ENCODE peak calls at places on chromosome 1, in seven cellular contexts. W is ovary, D is MM.1S, L is GM23338, N is PC-3, A is psoas muscle, K is heart right ventricle. P is an unnamed sample.
A peak's percentile ranks its signal among the peaks of the same experiment; 100 is the strongest.

GRCh38 chr1:93784538-93784937 is 94.5 kb downstream of the DNTTIP2 start:
- DNase-seq in W (no peak), D (no peak), L (no peak), N (no peak), A (no peak), K (no peak), P (no peak)

GRCh38 chr1:110060034-110060661 is 10.3 kb downstream of the ALX3 start:
- DNase-seq in W (no peak), D (peak; percentile 33), L (peak; percentile 81), N (peak; percentile 58), A (peak; percentile 74), K (no peak), P (no peak)

GRCh38 chr1:93841771-93842170 is 37.2 kb downstream of the DNTTIP2 start:
- DNase-seq in W (no peak), D (no peak), L (no peak), N (no peak), A (no peak), K (no peak), P (no peak)

GRCh38 chr1:24910751-24911650 is 19.1 kb downstream of the RUNX3 start:
- DNase-seq in W (no peak), D (no peak), L (no peak), N (peak; percentile 32), A (peak; percentile 60), K (no peak), P (no peak)

GRCh38 chr1:32040711-32041110 is 27.0 kb downstream of the KHDRBS1 start:
- DNase-seq in W (no peak), D (no peak), L (no peak), N (no peak), A (no peak), K (no peak), P (no peak)

GRCh38 chr1:3774503-3775247 is 2.1 kb downstream of the SMIM1 start:
- DNase-seq in W (peak; percentile 47), D (no peak), L (no peak), N (no peak), A (peak; percentile 55), K (no peak), P (peak; percentile 48)

GRCh38 chr1:40067023-40067422 is 26.5 kb downstream of the CAP1 start:
- DNase-seq in W (no peak), D (no peak), L (no peak), N (peak; percentile 19), A (no peak), K (no peak), P (no peak)

GRCh38 chr1:23548704-23549143 is 10.6 kb downstream of the ID3 start:
- DNase-seq in W (no peak), D (no peak), L (peak; percentile 28), N (no peak), A (peak; percentile 67), K (peak; percentile 68), P (no peak)

GRCh38 chr1:20063861-20064292 is 6.1 kb upstream of the PLA2G5 start:
- DNase-seq in W (no peak), D (no peak), L (no peak), N (peak; percentile 88), A (no peak), K (no peak), P (no peak)

GRCh38 chr1:111513410-111514020 is 10.1 kb upstream of the ADORA3 start:
- DNase-seq in W (no peak), D (no peak), L (no peak), N (no peak), A (no peak), K (no peak), P (no peak)

GRCh38 chr1:111515291-111516007 is 12.0 kb upstream of the ADORA3 start:
- DNase-seq in W (peak; percentile 62), D (no peak), L (peak; percentile 71), N (no peak), A (peak; percentile 80), K (peak; percentile 87), P (peak; percentile 75)

GRCh38 chr1:111512132-111512874 is 8.9 kb upstream of the ADORA3 start:
- DNase-seq in W (no peak), D (no peak), L (no peak), N (no peak), A (no peak), K (no peak), P (no peak)

GRCh38 chr1:111517464-111518225 is 14.2 kb upstream of the ADORA3 start:
- DNase-seq in W (no peak), D (peak; percentile 63), L (no peak), N (no peak), A (no peak), K (no peak), P (no peak)

DNA sequence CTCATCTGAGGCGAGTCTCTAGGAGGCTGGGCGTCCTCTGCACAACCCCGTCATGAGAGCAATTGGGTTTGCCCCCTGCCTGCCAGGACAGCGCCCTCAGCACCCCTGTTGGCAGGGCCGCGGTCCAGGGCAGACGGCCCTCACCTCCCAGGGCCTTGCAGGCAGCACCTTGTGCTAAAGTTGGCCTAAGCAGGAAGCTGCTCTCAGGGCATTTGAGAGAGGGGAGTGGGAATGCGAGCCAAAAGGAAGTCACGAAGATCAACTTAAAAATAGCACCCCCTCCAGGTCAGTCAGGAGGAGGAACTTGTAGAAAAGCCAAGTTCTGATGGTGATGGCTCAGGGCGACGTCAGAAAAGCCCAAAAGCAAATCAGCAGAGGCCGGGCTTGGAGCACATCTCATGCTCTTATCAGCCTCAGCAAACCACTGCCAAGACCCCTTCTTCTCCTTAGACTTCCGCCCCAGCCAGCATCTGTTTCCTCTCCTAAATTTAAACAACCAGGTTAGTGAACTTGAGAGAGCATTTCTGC is 12.6 kb upstream of the ADORA3 start:
- DNase-seq in W (peak; percentile 64), D (no peak), L (peak; percentile 93), N (no peak), A (peak; percentile 58), K (peak; percentile 86), P (peak; percentile 55)
- TF ChIP-seq CTCF in W (peak; percentile 36), D (no peak), L (peak; percentile 62), N (peak; percentile 33), A (peak; percentile 14), K (peak; percentile 50), P (peak; percentile 22)

GRCh38 chr1:117820694-117821381 is 108.6 kb downstream of the GDAP2 start:
- DNase-seq in W (no peak), D (no peak), L (no peak), N (no peak), A (no peak), K (no peak), P (no peak)
- H3K27ac ChIP-seq in W (no peak overlapping the region), D (no peak overlapping the region), L (no peak overlapping the region), N (peak overlapping the region; percentile 81), A (peak overlapping the region; percentile 78), K (no peak overlapping the region), P (no peak overlapping the region)

GRCh38 chr1:228112617-228113016 is 3.5 kb upstream of the MRPL55 start:
- DNase-seq in W (no peak), D (no peak), L (no peak), N (no peak), A (no peak), K (no peak), P (no peak)
- H3K27me3 ChIP-seq in W (no peaks in the 10 kb centered on the region), D (no peaks in the 10 kb centered on the region), L (peaks cover 10% of the 10 kb centered on the region), N (no peaks in the 10 kb centered on the region), A (no peaks in the 10 kb centered on the region), K (no peaks in the 10 kb centered on the region), P (no peaks in the 10 kb centered on the region)

GRCh38 chr1:68511254-68511653 is 14.4 kb upstream of the DEPDC1 start:
- DNase-seq in W (no peak), D (no peak), L (no peak), N (no peak), A (no peak), K (no peak), P (no peak)

GRCh38 chr1:68516066-68516465 is 19.2 kb upstream of the DEPDC1 start:
- DNase-seq in W (no peak), D (no peak), L (no peak), N (peak; percentile 24), A (no peak), K (no peak), P (no peak)
- TF ChIP-seq CTCF in W (no peak), D (no peak), L (no peak), N (no peak), A (no peak), K (no peak), P (no peak)

P was measured in right lobe of liver.